ENCODE peak calls at places on chromosomes 3 and 15, in eight cellular contexts. S is sigmoid colon, C is pancreas, M is lower lobe of right lung, P is A673, T is endothelial cell of umbilical vein, V is PC-3, D is tibial artery. U is an unnamed sample.

GRCh38 chr15:74895830-74896229 is 6.0 kb downstream of the MPI start:
- DNase-seq in P (no peak), M (no peak), D (no peak), V (no peak), T (no peak), S (no peak), C (no peak), U (no peak)

GRCh38 chr3:120615863-120616599 is 19.9 kb downstream of the NDUFB4 start:
- DNase-seq in M (no peak), C (no peak), S (peak; percentile 76), V (peak; percentile 40), T (peak; percentile 38), P (peak; percentile 88), D (peak; percentile 76), U (peak; percentile 9)

GRCh38 chr15:80584973-80585372 is 110.1 kb upstream of the ABHD17C start:
- DNase-seq in C (no peak), T (no peak), P (no peak), V (no peak), S (no peak), M (no peak), D (no peak), U (no peak)

GRCh38 chr3:183324083-183324482 is 71.0 kb downstream of the B3GNT5 start:
- DNase-seq in C (no peak), T (peak; percentile 49), S (no peak), M (no peak), D (no peak), V (peak; percentile 98), P (no peak), U (peak; percentile 78)

GRCh38 chr15:40985541-40986330 is 32.5 kb downstream of the CHAC1 start:
- DNase-seq in S (no peak), C (no peak), M (no peak), T (no peak), V (no peak), D (peak; percentile 73), P (no peak), U (no peak)

GRCh38 chr15:90002428-90002844 is 1.3 kb downstream of the ZNF710 start:
- DNase-seq in T (peak; percentile 44), D (peak; percentile 77), S (peak; percentile 78), M (peak; percentile 75), P (peak; percentile 49), C (peak; percentile 59), V (peak; percentile 41), U (peak; percentile 29)

GRCh38 chr3:21621396-21621695 is 129.7 kb downstream of the ZNF385D start:
- DNase-seq in S (no peak), D (no peak), C (no peak), T (no peak), M (no peak), V (peak; percentile 40), P (no peak), U (peak; percentile 55)

GRCh38 chr3:16102905-16103364 is 71.5 kb upstream of the GALNT15 start:
- DNase-seq in P (no peak), V (peak; percentile 68), M (no peak), C (no peak), D (no peak), S (no peak), T (no peak), U (peak; percentile 63)

GRCh38 chr15:95442107-95442719 is 888.3 kb upstream of the NR2F2 start:
- DNase-seq in T (no peak), C (no peak), S (no peak), D (peak; percentile 72), M (no peak), V (no peak), P (no peak), U (no peak)

GRCh38 chr3:130894130-130894872 is 417 bp downstream of the ATP2C1 start:
- DNase-seq in D (peak; percentile 70), P (peak; percentile 40), T (no peak), V (no peak), S (peak; percentile 67), C (peak; percentile 52), M (peak; percentile 71), U (no peak)

GRCh38 chr3:65836047-65836446 is 202.7 kb downstream of the MAGI1 start:
- DNase-seq in D (no peak), M (no peak), T (no peak), S (no peak), P (no peak), C (no peak), V (no peak), U (peak; percentile 65)

DNA sequence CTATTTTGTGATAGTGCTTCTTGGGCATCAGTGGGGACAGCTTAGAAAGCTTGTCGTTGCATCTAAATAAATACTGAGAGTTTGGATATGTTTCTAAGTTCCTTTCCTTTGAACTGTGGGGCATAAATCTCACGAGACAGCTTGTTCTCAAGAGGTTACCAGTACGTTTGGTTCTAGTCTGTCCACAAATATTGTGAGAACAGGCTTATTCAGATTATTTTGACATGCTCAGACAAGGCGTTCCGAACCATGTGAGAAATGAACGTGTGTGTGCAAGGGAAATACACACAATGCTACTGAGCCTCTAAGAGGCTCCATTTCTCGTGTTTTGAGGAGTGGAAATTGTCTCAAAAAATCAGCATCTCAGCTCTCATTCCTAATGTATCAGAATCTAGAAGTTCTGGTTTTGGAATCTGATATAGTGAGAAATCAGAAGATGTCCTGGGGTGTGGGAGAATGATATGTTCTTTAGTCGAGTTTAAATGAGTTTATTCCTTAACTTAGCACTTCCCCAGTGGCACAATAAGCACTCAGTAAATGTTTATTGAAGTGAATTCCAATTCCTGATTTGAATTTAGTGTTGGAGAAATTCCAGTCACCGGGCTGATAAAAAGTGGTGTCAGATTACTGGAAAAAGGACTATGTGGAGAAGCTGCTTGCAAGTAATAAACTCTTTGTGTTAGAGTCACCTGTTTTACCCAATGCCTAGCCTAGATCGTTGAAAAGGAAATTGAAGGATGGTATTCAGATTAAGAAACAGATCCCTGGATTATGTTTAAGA is 481.5 kb downstream of the LPP start:
- DNase-seq in V (peak; percentile 68), M (no peak), D (no peak), T (no peak), S (no peak), C (no peak), P (peak; percentile 6), U (peak; percentile 55)
- H3K4me3 ChIP-seq in V (no peak overlapping the region), M (no peak overlapping the region), D (no peak overlapping the region), T (no peak overlapping the region), S (no peak overlapping the region), C (no peak overlapping the region), P (no peak overlapping the region), U (no peak overlapping the region)

GRCh38 chr3:45084361-45084760 is 58.3 kb downstream of the CLEC3B start:
- DNase-seq in V (no peak), M (no peak), T (no peak), C (no peak), S (no peak), P (no peak), D (no peak), U (no peak)
- H3K36me3 ChIP-seq in V (peaks cover 71% of the 10 kb centered on the region), M (no peaks in the 10 kb centered on the region), T (no peaks in the 10 kb centered on the region), C (no peaks in the 10 kb centered on the region), S (no peaks in the 10 kb centered on the region), P (no peaks in the 10 kb centered on the region), D (no peaks in the 10 kb centered on the region), U (peaks cover 28% of the 10 kb centered on the region)

DNA sequence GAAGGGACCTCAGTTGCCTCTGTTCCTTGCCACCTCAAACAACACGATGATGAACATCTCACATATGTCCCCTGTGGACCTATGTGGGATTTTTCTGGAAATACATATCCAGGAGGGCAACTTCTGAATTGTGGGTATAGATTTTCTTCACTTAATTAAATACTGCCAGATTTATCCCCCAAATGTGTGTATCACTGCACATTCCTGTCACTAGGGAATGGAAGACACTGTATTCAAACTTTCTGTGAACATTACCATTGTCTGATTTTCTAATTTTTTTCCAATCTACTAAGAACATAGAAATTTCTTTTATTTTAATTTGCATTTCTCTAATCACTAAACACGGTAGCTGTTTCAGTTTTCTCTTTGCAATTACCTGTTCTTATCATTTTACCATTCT is 102.0 kb upstream of the MRPS22 start:
- DNase-seq in P (no peak), D (no peak), M (no peak), C (no peak), S (no peak), V (no peak), T (no peak), U (no peak)
- TF ChIP-seq CTCF in P (no peak), D (no peak), M (no peak), C (no peak), S (no peak), V (no peak), T (no peak), U (no peak)

DNA sequence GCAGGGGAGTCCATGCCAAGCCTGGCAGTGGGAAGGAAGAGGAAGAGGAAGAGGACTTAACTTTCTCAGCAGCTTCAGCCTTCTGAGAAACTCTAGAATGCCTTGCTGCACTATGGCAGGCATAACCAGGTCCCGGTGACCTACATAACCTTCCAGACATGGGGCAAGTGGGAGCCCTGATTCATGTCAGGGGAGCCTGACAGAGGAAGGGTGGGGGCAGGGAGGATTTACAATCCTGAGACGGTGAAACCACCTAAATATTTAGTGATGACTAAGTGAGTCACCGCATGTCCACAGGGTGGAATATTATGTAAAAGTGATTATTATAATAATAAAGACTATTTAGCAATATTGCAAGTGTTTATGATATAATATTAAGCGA is 46.7 kb downstream of the AMOTL2 start:
- DNase-seq in V (peak; percentile 91), P (no peak), T (peak; percentile 40), D (no peak), M (no peak), C (no peak), S (no peak), U (peak; percentile 96)
- H3K4me3 ChIP-seq in V (peak overlapping the region; percentile 38), P (no peak overlapping the region), T (no peak overlapping the region), D (no peak overlapping the region), M (no peak overlapping the region), C (no peak overlapping the region), S (no peak overlapping the region), U (no peak overlapping the region)

GRCh38 chr15:71151061-71151460 is 35.8 kb downstream of the THSD4 start:
- DNase-seq in P (no peak), S (no peak), T (no peak), M (no peak), D (no peak), V (no peak), C (no peak), U (peak; percentile 71)

GRCh38 chr15:71152542-71152941 is 37.3 kb downstream of the THSD4 start:
- DNase-seq in S (no peak), M (no peak), P (peak; percentile 38), C (no peak), V (no peak), D (no peak), T (no peak), U (no peak)

GRCh38 chr15:71153823-71154524 is 38.7 kb downstream of the THSD4 start:
- DNase-seq in D (no peak), T (no peak), P (peak; percentile 66), V (peak; percentile 22), M (no peak), C (no peak), S (no peak), U (peak; percentile 75)

GRCh38 chr15:71154607-71155200 is 39.4 kb downstream of the THSD4 start:
- DNase-seq in C (no peak), D (no peak), M (no peak), V (no peak), T (no peak), S (no peak), P (no peak), U (no peak)

GRCh38 chr15:71155534-71155933 is 40.3 kb downstream of the THSD4 start:
- DNase-seq in C (no peak), M (no peak), P (no peak), S (no peak), V (no peak), T (no peak), D (no peak), U (no peak)
- H3K36me3 ChIP-seq in C (no peaks in the 10 kb centered on the region), M (no peaks in the 10 kb centered on the region), P (no peaks in the 10 kb centered on the region), S (no peaks in the 10 kb centered on the region), V (peaks cover 25% of the 10 kb centered on the region), T (no peaks in the 10 kb centered on the region), D (no peaks in the 10 kb centered on the region), U (no peaks in the 10 kb centered on the region)

GRCh38 chr3:115864912-115865311 is 241.6 kb downstream of the GAP43 start:
- DNase-seq in T (no peak), P (no peak), S (no peak), C (no peak), D (no peak), V (no peak), M (no peak), U (no peak)
- TF ChIP-seq CTCF in T (no peak), P (no peak), S (no peak), C (no peak), D (no peak), V (no peak), M (no peak), U (no peak)

U was measured in bronchial epithelial cell.